ENCODE peak calls at places on chromosomes 13 and 19, in six cellular contexts. J, O, B, C, A and N are unnamed samples.

GRCh38 chr19:5799247-5800241 is 5.3 kb upstream of the NRTN start:
- DNase-seq in J (no peak), O (no peak), B (peak), C (no peak), A (no peak), N (no peak)

GRCh38 chr19:44848036-44848804 is 2.1 kb downstream of the NECTIN2 start:
- DNase-seq in J (no peak), O (peak), B (peak), C (peak), A (no peak), N (peak)

GRCh38 chr19:10418281-10419199 is 1.8 kb upstream of the PDE4A start:
- DNase-seq in J (no peak), O (no peak), B (no peak), C (no peak), A (no peak), N (no peak)

GRCh38 chr19:15995536-15995935 is 46.7 kb downstream of the OR10H4 start:
- DNase-seq in J (no peak), O (no peak), B (no peak), C (no peak), A (no peak), N (no peak)

GRCh38 chr19:53511933-53512374 is 26.0 kb upstream of the ZNF331 start:
- DNase-seq in J (no peak), O (peak), B (peak), C (peak), A (no peak), N (peak)

GRCh38 chr13:69857188-69857821 is 250.3 kb upstream of the ATXN8OS start:
- DNase-seq in J (no peak), O (peak), B (no peak), C (peak), A (peak), N (no peak)

GRCh38 chr19:33032218-33032781 is 32.4 kb downstream of the RHPN2 start:
- DNase-seq in J (no peak), O (no peak), B (no peak), C (no peak), A (no peak), N (no peak)

GRCh38 chr19:29775575-29775900 is 36.3 kb upstream of the CCNE1 start:
- DNase-seq in J (no peak), O (no peak), B (no peak), C (no peak), A (no peak), N (no peak)

GRCh38 chr13:35824825-35825224 is 306.4 kb downstream of the DCLK1 start:
- DNase-seq in J (no peak), O (no peak), B (no peak), C (no peak), A (no peak), N (no peak)

GRCh38 chr13:46377554-46377953 is 9.5 kb downstream of the RUBCNL start:
- DNase-seq in J (no peak), O (no peak), B (no peak), C (no peak), A (no peak), N (no peak)

GRCh38 chr13:65336106-65336603 is 1894.0 kb downstream of the PCDH9 start:
- DNase-seq in J (no peak), O (no peak), B (no peak), C (no peak), A (no peak), N (no peak)

GRCh38 chr13:20607015-20607414 is 40.1 kb downstream of the IFT88 start:
- DNase-seq in J (no peak), O (no peak), B (no peak), C (no peak), A (no peak), N (no peak)

GRCh38 chr13:60583196-60583908 is 186.3 kb downstream of the TDRD3 start:
- DNase-seq in J (no peak), O (no peak), B (peak), C (peak), A (no peak), N (no peak)

GRCh38 chr19:43265664-43266025 is 3.7 kb downstream of the PSG9 start:
- DNase-seq in J (peak), O (no peak), B (no peak), C (no peak), A (no peak), N (no peak)

GRCh38 chr19:10505583-10506229 is 2.5 kb upstream of the KEAP1 start:
- DNase-seq in J (peak), O (peak), B (peak), C (peak), A (no peak), N (peak)

GRCh38 chr19:17953869-17954268 is 13.0 kb upstream of the KCNN1 start:
- DNase-seq in J (no peak), O (no peak), B (no peak), C (no peak), A (peak), N (no peak)

GRCh38 chr13:48431431-48431830 is 18.5 kb upstream of the LPAR6 start:
- DNase-seq in J (no peak), O (no peak), B (no peak), C (peak), A (no peak), N (no peak)

GRCh38 chr13:108315273-108315672 is 45.8 kb downstream of the TNFSF13B start:
- DNase-seq in J (no peak), O (peak), B (no peak), C (no peak), A (no peak), N (no peak)

GRCh38 chr19:17292301-17293074 is 10.7 kb downstream of the ABHD8 start:
- DNase-seq in J (peak), O (peak), B (peak), C (peak), A (peak), N (peak)

GRCh38 chr19:2312819-2313501 is 5.0 kb upstream of the LINGO3 start:
- DNase-seq in J (no peak), O (no peak), B (no peak), C (no peak), A (no peak), N (no peak)

GRCh38 chr19:52248256-52248655 is 21.1 kb upstream of the ZNF766 start:
- DNase-seq in J (no peak), O (no peak), B (peak), C (peak), A (no peak), N (no peak)

GRCh38 chr19:50669319-50670101 is 20.3 kb downstream of the C19orf81 start:
- DNase-seq in J (peak), O (no peak), B (no peak), C (peak), A (no peak), N (no peak)